ENCODE peak calls at places on chromosome 9, in six cellular contexts. R, Z, T, X, S and P are unnamed samples.

GRCh38 chr9:122827759-122828090 is 663 bp downstream of the PDCL start:
- DNase-seq in R (no peak), Z (no peak), T (no peak), X (no peak), S (no peak), P (no peak)

GRCh38 chr9:90458485-90458884 is 184.1 kb downstream of the DIRAS2 start:
- DNase-seq in R (no peak), Z (no peak), T (no peak), X (no peak), S (no peak), P (no peak)

GRCh38 chr9:14911046-14911445 is 818 bp upstream of the FREM1 start:
- DNase-seq in R (no peak), Z (no peak), T (no peak), X (no peak), S (no peak), P (no peak)

GRCh38 chr9:33198163-33198562 is 31.0 kb upstream of the B4GALT1 start:
- DNase-seq in R (no peak), Z (no peak), T (no peak), X (peak; percentile 44), S (peak; percentile 88), P (no peak)

GRCh38 chr9:26955222-26955903 is 849 bp upstream of the IFT74 start:
- DNase-seq in R (no peak), Z (no peak), T (no peak), X (no peak), S (no peak), P (no peak)

GRCh38 chr9:1458503-1458902 is 408.3 kb downstream of the DMRT2 start:
- DNase-seq in R (no peak), Z (no peak), T (no peak), X (no peak), S (no peak), P (no peak)

GRCh38 chr9:26271495-26272122 is 593.4 kb upstream of the TUSC1 start:
- DNase-seq in R (no peak), Z (no peak), T (no peak), X (no peak), S (no peak), P (no peak)

GRCh38 chr9:13513710-13514444 is 234.4 kb upstream of the MPDZ start:
- DNase-seq in R (no peak), Z (no peak), T (no peak), X (peak; percentile 47), S (no peak), P (no peak)

GRCh38 chr9:131097948-131098278 is 1.6 kb downstream of the AIF1L start:
- DNase-seq in R (no peak), Z (no peak), T (no peak), X (no peak), S (no peak), P (no peak)

DNA sequence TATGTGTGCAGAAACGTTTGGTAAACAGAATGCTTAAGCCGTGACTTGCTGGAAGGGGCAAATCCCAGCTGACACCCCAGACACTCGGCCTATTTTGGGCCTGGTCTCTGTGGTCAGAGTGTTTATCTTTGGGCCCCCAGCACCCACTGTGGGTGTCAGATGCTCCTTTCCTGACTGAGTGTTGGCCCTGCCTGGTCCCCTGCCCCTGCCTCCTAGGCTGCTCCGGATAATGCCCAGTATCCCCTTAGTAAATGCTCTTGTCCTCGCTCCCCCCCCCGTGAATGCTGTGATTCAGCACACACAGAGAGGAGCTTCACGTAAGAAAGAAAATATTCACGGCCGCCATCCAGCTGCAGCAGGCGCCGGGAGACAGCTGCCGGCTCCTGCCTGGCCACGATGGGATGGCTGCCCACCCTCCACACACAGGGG is 11.3 kb upstream of the ANGPTL2 start:
- DNase-seq in R (no peak), Z (no peak), T (no peak), X (peak; percentile 60), S (peak; percentile 91), P (no peak)
- TF ChIP-seq POLR2A in R (no peak), Z (no peak), T (no peak), X (no peak), S (no peak), P (no peak)

GRCh38 chr9:102032614-102033013 is 294.2 kb upstream of the GRIN3A start:
- DNase-seq in R (no peak), Z (no peak), T (no peak), X (no peak), S (no peak), P (no peak)
- TF ChIP-seq POLR2AphosphoS5 in R (no peak), Z (no peak), T (no peak), X (no peak), S (no peak), P (no peak)

GRCh38 chr9:127770905-127771569 is 7.4 kb downstream of the SH2D3C start:
- DNase-seq in R (peak; percentile 95), Z (peak; percentile 97), T (peak; percentile 90), X (peak; percentile 98), S (peak; percentile 99), P (peak; percentile 91)
- TF ChIP-seq POLR2A in R (no peak), Z (no peak), T (peak; percentile 78), X (peak; percentile 13), S (no peak), P (no peak)

DNA sequence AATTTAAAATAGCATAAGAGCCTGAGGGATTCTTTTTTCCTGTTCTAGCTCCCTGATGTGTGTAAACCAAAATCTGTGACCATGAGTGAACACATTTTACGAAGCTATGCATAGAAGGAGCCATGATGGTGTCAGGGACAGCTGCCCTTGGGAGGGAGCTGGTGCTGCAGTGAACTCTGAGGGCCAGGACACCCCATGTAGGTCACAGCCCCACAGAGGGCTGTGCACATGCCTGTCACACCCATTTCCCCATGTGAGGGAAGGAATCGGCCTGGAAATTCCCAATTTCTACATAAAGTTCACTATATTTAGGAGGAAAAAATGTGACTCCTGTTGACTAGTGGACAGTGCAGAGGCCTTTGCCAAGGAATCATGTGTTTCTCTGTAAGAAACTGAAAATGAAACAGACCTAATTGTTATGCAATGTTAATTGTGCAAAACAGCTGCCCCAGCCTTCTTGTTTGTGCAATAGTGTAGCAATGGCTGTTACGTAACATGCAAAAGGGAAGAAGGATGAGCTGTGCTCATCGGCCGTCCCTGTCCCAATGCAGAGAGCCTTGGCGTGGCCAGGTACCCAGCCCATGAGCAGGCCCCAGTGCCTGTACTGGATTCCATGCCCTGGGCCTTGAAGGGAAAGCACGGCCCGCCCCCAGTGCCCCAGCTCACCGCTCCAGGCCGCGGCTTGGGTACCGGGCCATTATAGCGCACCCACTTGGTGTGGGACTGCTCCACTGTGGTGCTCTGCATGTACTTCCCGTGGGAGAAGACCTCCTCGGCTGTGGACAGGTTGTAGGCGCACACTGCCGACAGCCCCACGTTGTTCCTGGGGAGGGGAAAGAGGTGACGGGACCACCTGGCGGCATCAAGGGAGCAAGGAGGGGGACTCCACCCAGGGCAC is 69.9 kb downstream of the SECISBP2 start:
- DNase-seq in R (no peak), Z (no peak), T (no peak), X (peak; percentile 62), S (peak; percentile 86), P (no peak)
- TF ChIP-seq POLR2AphosphoS5 in R (no peak), Z (no peak), T (no peak), X (peak; percentile 99), S (peak; percentile 73), P (no peak)

GRCh38 chr9:110048976-110049698 is 158.8 kb downstream of the C9orf152 start:
- DNase-seq in R (peak; percentile 18), Z (no peak), T (no peak), X (no peak), S (no peak), P (peak; percentile 25)

GRCh38 chr9:110050925-110051355 is 157.0 kb downstream of the C9orf152 start:
- DNase-seq in R (peak; percentile 21), Z (no peak), T (no peak), X (peak; percentile 64), S (peak; percentile 80), P (peak; percentile 23)

GRCh38 chr9:110047955-110048472 is 159.9 kb downstream of the C9orf152 start:
- DNase-seq in R (peak; percentile 24), Z (no peak), T (no peak), X (no peak), S (no peak), P (peak; percentile 25)

GRCh38 chr9:110048473-110048975 is 159.4 kb downstream of the C9orf152 start:
- DNase-seq in R (peak; percentile 78), Z (peak; percentile 49), T (peak; percentile 56), X (peak; percentile 26), S (peak; percentile 91), P (peak; percentile 82)

GRCh38 chr9:110049699-110050450 is 158.1 kb downstream of the C9orf152 start:
- DNase-seq in R (no peak), Z (no peak), T (no peak), X (no peak), S (peak; percentile 68), P (no peak)
- TF ChIP-seq POLR2A in R (no peak), Z (no peak), T (no peak), X (no peak), S (no peak), P (peak; percentile 49)

GRCh38 chr9:37908698-37909186 is 4.8 kb upstream of the SLC25A51 start:
- DNase-seq in R (no peak), Z (no peak), T (no peak), X (no peak), S (peak; percentile 35), P (no peak)
- TF ChIP-seq POLR2AphosphoS5 in R (no peak), Z (no peak), T (no peak), X (no peak), S (no peak), P (no peak)